ENCODE peak calls at places on chromosomes 16 and 17, in four cellular contexts. N, X, A and Y are unnamed samples.

GRCh38 chr16:66590322-66590721 is 11.1 kb downstream of the CMTM2 start:
- DNase-seq in X (no peak), N (no peak), A (no peak), Y (no peak)

GRCh38 chr16:31472559-31473203 is 729 bp downstream of the TGFB1I1 start:
- DNase-seq in X (peak), A (peak), N (peak), Y (no peak)

GRCh38 chr16:87874639-87875472 is 5.5 kb upstream of the SLC7A5 start:
- DNase-seq in X (no peak), A (no peak), N (no peak), Y (no peak)

GRCh38 chr16:87058728-87059250 is 258.4 kb downstream of the C16orf95 start:
- DNase-seq in X (peak), N (no peak), A (no peak), Y (no peak)

GRCh38 chr16:1991588-1992474 is 2.1 kb downstream of the SYNGR3 start:
- DNase-seq in A (peak), X (peak), N (peak), Y (no peak)

GRCh38 chr17:1957037-1957436 is 68.1 kb downstream of the RTN4RL1 start:
- DNase-seq in A (no peak), X (no peak), N (no peak), Y (no peak)

GRCh38 chr17:17079761-17080160 is 37.5 kb downstream of the MPRIP start:
- DNase-seq in N (no peak), X (no peak), A (peak), Y (no peak)

GRCh38 chr16:87830673-87831420 is 38.5 kb downstream of the SLC7A5 start:
- DNase-seq in N (no peak), A (no peak), X (no peak), Y (no peak)

GRCh38 chr17:1367351-1367745 is 32.7 kb downstream of the YWHAE start:
- DNase-seq in N (no peak), X (no peak), A (no peak), Y (no peak)

GRCh38 chr16:83113317-83113716 is 486.5 kb downstream of the CDH13 start:
- DNase-seq in A (no peak), N (peak), X (no peak), Y (no peak)
- TF ChIP-seq CTCF in A (no peak), N (peak), X (peak), Y (peak)

GRCh38 chr17:44093231-44093900 is 22.8 kb downstream of the G6PC3 start:
- DNase-seq in X (no peak), N (no peak), A (no peak), Y (no peak)

GRCh38 chr17:44095388-44095646 is 24.8 kb downstream of the G6PC3 start:
- DNase-seq in A (no peak), X (no peak), N (no peak), Y (no peak)

GRCh38 chr17:44097110-44097810 is 26.2 kb downstream of the HDAC5 start:
- DNase-seq in X (no peak), A (no peak), N (peak), Y (no peak)

GRCh38 chr17:44094701-44095387 is 24.3 kb downstream of the G6PC3 start:
- DNase-seq in X (no peak), A (no peak), N (no peak), Y (no peak)

GRCh38 chr17:44095647-44096496 is 25.3 kb downstream of the G6PC3 start:
- DNase-seq in X (no peak), A (peak), N (peak), Y (no peak)
- TF ChIP-seq CTCF in X (no peak), A (peak), N (peak), Y (no peak)

GRCh38 chr17:56773124-56773523 is 60.6 kb downstream of the C17orf67 start:
- DNase-seq in A (no peak), N (no peak), X (no peak), Y (no peak)
- TF ChIP-seq CTCF in A (no peak), N (no peak), X (no peak), Y (no peak)

DNA sequence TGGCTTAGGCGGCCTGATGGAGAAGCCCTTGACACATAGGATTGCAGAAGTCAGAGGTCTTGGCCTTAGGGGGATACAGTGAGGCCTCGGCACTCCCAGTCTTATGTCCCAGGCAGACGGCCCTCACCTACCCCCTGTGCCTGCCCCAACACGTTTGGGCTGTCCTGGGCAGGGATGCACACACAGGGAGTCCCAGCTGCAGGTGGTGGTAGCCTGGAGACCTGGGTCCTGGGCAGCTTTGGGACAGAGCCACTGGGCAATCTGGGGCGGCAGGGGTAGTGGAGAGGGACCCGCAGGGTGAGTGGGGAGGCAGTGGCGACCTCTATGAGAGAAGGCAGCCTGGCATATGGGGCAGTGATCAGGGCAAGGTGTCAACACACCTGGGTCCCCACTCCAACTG is 48.3 kb downstream of the SDK2 start:
- DNase-seq in N (no peak), A (no peak), X (no peak), Y (no peak)
- TF ChIP-seq CTCF in N (no peak), A (no peak), X (no peak), Y (peak)

GRCh38 chr17:62637809-62638208 is 10.3 kb downstream of the MRC2 start:
- DNase-seq in A (no peak), N (no peak), X (no peak), Y (no peak)
- TF ChIP-seq CTCF in A (no peak), N (no peak), X (no peak), Y (peak)

GRCh38 chr16:8986111-8986510 is 22.4 kb upstream of the USP7 start:
- DNase-seq in X (no peak), A (no peak), N (no peak), Y (no peak)

GRCh38 chr16:8989099-8989878 is 25.6 kb upstream of the USP7 start:
- DNase-seq in A (no peak), X (no peak), N (no peak), Y (no peak)

GRCh38 chr16:8986818-8987191 is 23.1 kb upstream of the USP7 start:
- DNase-seq in A (no peak), N (no peak), X (no peak), Y (no peak)

GRCh38 chr16:8990445-8990844 is 26.7 kb upstream of the USP7 start:
- DNase-seq in A (no peak), X (no peak), N (no peak), Y (no peak)
- TF ChIP-seq CTCF in A (no peak), X (no peak), N (no peak), Y (no peak)

DNA sequence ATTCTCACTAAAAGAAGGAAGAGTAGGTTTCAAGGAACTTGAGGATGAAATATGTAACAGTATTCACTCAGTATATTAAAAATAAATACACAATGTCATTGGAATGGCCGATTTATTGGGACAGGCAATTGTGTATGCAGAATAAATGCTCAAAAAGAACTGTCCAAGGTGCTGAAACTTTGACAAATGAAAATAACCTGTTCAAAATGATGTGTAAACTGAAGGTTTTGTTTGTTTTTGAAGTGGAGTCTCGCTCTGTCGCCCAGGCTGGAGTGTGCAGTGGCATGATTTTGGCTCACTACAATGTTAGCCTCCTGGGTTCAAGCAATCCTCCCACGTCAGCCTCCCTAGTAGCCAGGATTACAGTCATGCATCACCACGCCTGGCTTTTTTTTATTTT is 318.7 kb upstream of the RBFOX1 start:
- DNase-seq in X (no peak), A (no peak), N (peak), Y (no peak)
- TF ChIP-seq CTCF in X (no peak), A (no peak), N (no peak), Y (no peak)

GRCh38 chr16:89273741-89274472 is 56.4 kb downstream of the ZNF778 start:
- DNase-seq in A (no peak), N (no peak), X (no peak), Y (no peak)

GRCh38 chr16:89275837-89276720 is 58.6 kb downstream of the ZNF778 start:
- DNase-seq in N (no peak), X (no peak), A (no peak), Y (no peak)

GRCh38 chr16:89274561-89275283 is 57.2 kb downstream of the ZNF778 start:
- DNase-seq in N (no peak), A (no peak), X (no peak), Y (no peak)

GRCh38 chr16:89277049-89277448 is 59.5 kb downstream of the ZNF778 start:
- DNase-seq in A (no peak), N (no peak), X (no peak), Y (no peak)

GRCh38 chr16:89275284-89275584 is 57.7 kb downstream of the ZNF778 start:
- DNase-seq in X (no peak), N (no peak), A (no peak), Y (no peak)
- TF ChIP-seq CTCF in X (no peak), N (no peak), A (no peak), Y (no peak)

GRCh38 chr17:50683434-50684287 is 24.1 kb downstream of the ANKRD40 start:
- DNase-seq in A (no peak), X (no peak), N (no peak), Y (no peak)

GRCh38 chr17:50680126-50680525 is 27.6 kb downstream of the ANKRD40 start:
- DNase-seq in N (no peak), A (no peak), X (no peak), Y (no peak)

GRCh38 chr17:50682441-50682840 is 25.3 kb downstream of the ANKRD40 start:
- DNase-seq in X (no peak), A (no peak), N (no peak), Y (no peak)

GRCh38 chr17:50682938-50683337 is 24.8 kb downstream of the ANKRD40 start:
- DNase-seq in N (no peak), A (no peak), X (no peak), Y (no peak)

DNA sequence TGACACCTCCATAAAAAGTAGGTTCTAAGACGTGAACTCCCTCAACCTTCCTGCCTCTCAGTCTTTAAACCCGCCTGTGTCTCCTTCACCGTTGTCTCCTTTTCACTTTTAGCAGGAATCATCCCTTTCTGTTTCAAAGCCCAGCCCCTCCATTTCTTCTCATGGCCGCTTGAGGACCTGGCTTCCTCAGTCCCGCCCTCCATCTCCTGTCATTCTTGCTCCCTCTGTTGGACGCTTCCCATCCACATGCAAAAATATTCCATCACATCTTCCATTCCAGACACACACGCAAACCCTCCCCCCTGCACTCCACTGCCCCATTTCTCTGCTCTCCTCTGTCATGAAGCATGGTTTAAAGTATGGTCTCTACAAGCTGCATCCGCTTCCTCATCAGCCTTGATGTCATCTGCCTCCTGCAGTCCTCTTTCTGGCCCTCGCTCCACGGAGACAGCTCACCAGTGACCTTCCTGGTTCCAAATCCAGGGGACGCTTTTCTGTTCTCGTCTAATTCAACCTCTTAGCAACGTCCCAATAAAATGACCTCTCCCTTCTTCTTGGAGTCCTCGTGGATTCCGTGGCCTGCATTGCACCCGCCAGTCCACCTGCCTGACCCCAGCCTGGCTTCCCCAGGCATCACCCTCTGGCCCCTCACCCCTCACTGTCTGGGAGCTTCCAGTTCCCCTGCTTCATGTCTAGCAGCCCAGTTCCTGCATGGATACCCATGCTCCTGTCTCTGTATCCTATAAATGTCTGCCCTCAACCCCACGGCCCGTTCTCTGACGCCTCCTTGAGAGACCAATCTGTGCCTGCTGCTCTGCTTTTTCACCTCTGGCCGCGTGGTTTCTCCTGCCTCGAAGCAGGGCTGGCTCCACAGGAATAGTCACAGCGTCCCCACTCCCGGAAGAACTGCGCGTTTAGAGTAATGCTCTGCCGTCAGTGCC is 26.2 kb downstream of the ANKRD40 start:
- DNase-seq in X (no peak), N (peak), A (peak), Y (no peak)
- TF ChIP-seq CTCF in X (peak), N (peak), A (peak), Y (peak)